ENCODE peak calls at places on chromosomes 12 and 14, in five cellular contexts. One of them, this sample, is unnamed.

GRCh38 chr12:14213542-14213941 is 151.9 kb upstream of the ATF7IP start:
- DNase-seq in effector memory CD4-positive, alpha-beta T cell: no peak
- DNase-seq in psoas muscle: no peak
- DNase-seq in CD4-positive, alpha-beta memory T cell: no peak
- DNase-seq in uterus: no peak
- DNase-seq in this sample: no peak

GRCh38 chr12:127381681-127382080 is 885.3 kb upstream of the TMEM132C start:
- DNase-seq in uterus: no peak
- DNase-seq in CD4-positive, alpha-beta memory T cell: no peak
- DNase-seq in effector memory CD4-positive, alpha-beta T cell: no peak
- DNase-seq in psoas muscle: no peak
- DNase-seq in this sample: no peak

GRCh38 chr14:69133206-69134125 is 19.5 kb downstream of the DCAF5 start:
- DNase-seq in uterus: no peak
- DNase-seq in psoas muscle: no peak
- DNase-seq in CD4-positive, alpha-beta memory T cell: no peak
- DNase-seq in effector memory CD4-positive, alpha-beta T cell: no peak
- DNase-seq in this sample: no peak

GRCh38 chr14:92937229-92937937 is 14.4 kb downstream of the CHGA start:
- DNase-seq in uterus: no peak
- DNase-seq in CD4-positive, alpha-beta memory T cell: no peak
- DNase-seq in psoas muscle: no peak
- DNase-seq in effector memory CD4-positive, alpha-beta T cell: no peak
- DNase-seq in this sample: no peak

GRCh38 chr14:104355949-104356737 is 217.8 kb downstream of the KIF26A start:
- DNase-seq in effector memory CD4-positive, alpha-beta T cell: no peak
- DNase-seq in psoas muscle: no peak
- DNase-seq in CD4-positive, alpha-beta memory T cell: no peak
- DNase-seq in uterus: no peak
- DNase-seq in this sample: peak

GRCh38 chr14:22646570-22647254 is 2.6 kb upstream of the OR6J1 start:
- DNase-seq in effector memory CD4-positive, alpha-beta T cell: no peak
- DNase-seq in CD4-positive, alpha-beta memory T cell: no peak
- DNase-seq in uterus: no peak
- DNase-seq in psoas muscle: no peak
- DNase-seq in this sample: no peak

GRCh38 chr12:106999444-106999843 is 12.5 kb upstream of the MTERF2 start:
- DNase-seq in uterus: no peak
- DNase-seq in CD4-positive, alpha-beta memory T cell: no peak
- DNase-seq in effector memory CD4-positive, alpha-beta T cell: no peak
- DNase-seq in psoas muscle: peak
- DNase-seq in this sample: no peak

GRCh38 chr12:52805000-52805399 is 8.9 kb downstream of the KRT4 start:
- DNase-seq in uterus: no peak
- DNase-seq in CD4-positive, alpha-beta memory T cell: no peak
- DNase-seq in psoas muscle: no peak
- DNase-seq in effector memory CD4-positive, alpha-beta T cell: no peak
- DNase-seq in this sample: no peak

GRCh38 chr14:67359319-67359774 is 257 bp downstream of the ATP6V1D start:
- DNase-seq in psoas muscle: peak
- DNase-seq in CD4-positive, alpha-beta memory T cell: no peak
- DNase-seq in uterus: no peak
- DNase-seq in effector memory CD4-positive, alpha-beta T cell: no peak
- DNase-seq in this sample: no peak

GRCh38 chr12:7207866-7208612 is 18.6 kb downstream of the PEX5 start:
- DNase-seq in uterus: no peak
- DNase-seq in effector memory CD4-positive, alpha-beta T cell: no peak
- DNase-seq in psoas muscle: peak
- DNase-seq in CD4-positive, alpha-beta memory T cell: no peak
- DNase-seq in this sample: no peak

GRCh38 chr12:90207799-90208198 is 499.2 kb upstream of the ATP2B1 start:
- DNase-seq in CD4-positive, alpha-beta memory T cell: no peak
- DNase-seq in uterus: no peak
- DNase-seq in effector memory CD4-positive, alpha-beta T cell: no peak
- DNase-seq in psoas muscle: no peak
- DNase-seq in this sample: no peak

GRCh38 chr12:27966870-27967269 is 5.7 kb downstream of the PTHLH start:
- DNase-seq in CD4-positive, alpha-beta memory T cell: no peak
- DNase-seq in effector memory CD4-positive, alpha-beta T cell: no peak
- DNase-seq in psoas muscle: no peak
- DNase-seq in uterus: no peak
- DNase-seq in this sample: no peak

GRCh38 chr12:45356822-45357546 is 141.1 kb downstream of the ANO6 start:
- DNase-seq in CD4-positive, alpha-beta memory T cell: no peak
- DNase-seq in uterus: no peak
- DNase-seq in psoas muscle: no peak
- DNase-seq in effector memory CD4-positive, alpha-beta T cell: no peak
- DNase-seq in this sample: no peak

GRCh38 chr14:30754778-30755177 is 119.6 kb upstream of the COCH start:
- DNase-seq in uterus: no peak
- DNase-seq in CD4-positive, alpha-beta memory T cell: no peak
- DNase-seq in effector memory CD4-positive, alpha-beta T cell: no peak
- DNase-seq in psoas muscle: no peak
- DNase-seq in this sample: no peak

GRCh38 chr14:70808023-70808401 is 1.3 kb downstream of the MAP3K9 start:
- DNase-seq in psoas muscle: no peak
- DNase-seq in uterus: no peak
- DNase-seq in effector memory CD4-positive, alpha-beta T cell: peak
- DNase-seq in CD4-positive, alpha-beta memory T cell: peak
- DNase-seq in this sample: no peak

GRCh38 chr14:72876021-72876709 is 17.7 kb downstream of the DPF3 start:
- DNase-seq in psoas muscle: no peak
- DNase-seq in CD4-positive, alpha-beta memory T cell: no peak
- DNase-seq in uterus: no peak
- DNase-seq in effector memory CD4-positive, alpha-beta T cell: no peak
- DNase-seq in this sample: no peak

GRCh38 chr12:121217066-121217465 is 7.1 kb downstream of the P2RX4 start:
- DNase-seq in uterus: no peak
- DNase-seq in effector memory CD4-positive, alpha-beta T cell: no peak
- DNase-seq in CD4-positive, alpha-beta memory T cell: no peak
- DNase-seq in psoas muscle: no peak
- DNase-seq in this sample: no peak

GRCh38 chr12:67047634-67048033 is 221.5 kb upstream of the CAND1 start:
- DNase-seq in uterus: no peak
- DNase-seq in psoas muscle: no peak
- DNase-seq in CD4-positive, alpha-beta memory T cell: no peak
- DNase-seq in effector memory CD4-positive, alpha-beta T cell: no peak
- DNase-seq in this sample: no peak

GRCh38 chr12:80598004-80598606 is 109.3 kb upstream of the MYF6 start:
- DNase-seq in effector memory CD4-positive, alpha-beta T cell: no peak
- DNase-seq in uterus: no peak
- DNase-seq in psoas muscle: no peak
- DNase-seq in CD4-positive, alpha-beta memory T cell: no peak
- DNase-seq in this sample: no peak

GRCh38 chr12:75087656-75088055 is 122.0 kb downstream of the KCNC2 start:
- DNase-seq in psoas muscle: no peak
- DNase-seq in CD4-positive, alpha-beta memory T cell: no peak
- DNase-seq in effector memory CD4-positive, alpha-beta T cell: no peak
- DNase-seq in uterus: no peak
- DNase-seq in this sample: no peak

GRCh38 chr14:87992349-87992719 is 648 bp downstream of the GALC start:
- DNase-seq in CD4-positive, alpha-beta memory T cell: no peak
- DNase-seq in uterus: no peak
- DNase-seq in psoas muscle: peak
- DNase-seq in effector memory CD4-positive, alpha-beta T cell: no peak
- DNase-seq in this sample: no peak

GRCh38 chr12:100504820-100505219 is 31.2 kb downstream of the NR1H4 start:
- DNase-seq in uterus: no peak
- DNase-seq in CD4-positive, alpha-beta memory T cell: no peak
- DNase-seq in effector memory CD4-positive, alpha-beta T cell: no peak
- DNase-seq in psoas muscle: no peak
- DNase-seq in this sample: no peak

GRCh38 chr12:53078425-53079225 is 565 bp downstream of the SPRYD3 start:
- DNase-seq in uterus: no peak
- DNase-seq in effector memory CD4-positive, alpha-beta T cell: no peak
- DNase-seq in psoas muscle: no peak
- DNase-seq in CD4-positive, alpha-beta memory T cell: no peak
- DNase-seq in this sample: no peak

GRCh38 chr14:102085503-102085902 is 1.3 kb downstream of the HSP90AA1 start:
- DNase-seq in effector memory CD4-positive, alpha-beta T cell: no peak
- DNase-seq in CD4-positive, alpha-beta memory T cell: peak
- DNase-seq in uterus: no peak
- DNase-seq in psoas muscle: no peak
- DNase-seq in this sample: no peak

GRCh38 chr14:87434680-87435079 is 558.3 kb downstream of the GALC start:
- DNase-seq in uterus: no peak
- DNase-seq in CD4-positive, alpha-beta memory T cell: no peak
- DNase-seq in psoas muscle: no peak
- DNase-seq in effector memory CD4-positive, alpha-beta T cell: no peak
- DNase-seq in this sample: no peak

GRCh38 chr12:124884587-124885438 is 21.1 kb upstream of the SCARB1 start:
- DNase-seq in effector memory CD4-positive, alpha-beta T cell: no peak
- DNase-seq in psoas muscle: no peak
- DNase-seq in CD4-positive, alpha-beta memory T cell: no peak
- DNase-seq in uterus: no peak
- DNase-seq in this sample: no peak

GRCh38 chr12:64456119-64456518 is 4.2 kb downstream of the TBK1 start:
- DNase-seq in CD4-positive, alpha-beta memory T cell: no peak
- DNase-seq in uterus: no peak
- DNase-seq in psoas muscle: no peak
- DNase-seq in effector memory CD4-positive, alpha-beta T cell: no peak
- DNase-seq in this sample: no peak
- H3K27ac ChIP-seq in CD4-positive, alpha-beta memory T cell: no peak
- H3K27ac ChIP-seq in uterus: no peak
- H3K27ac ChIP-seq in psoas muscle: no peak
- H3K27ac ChIP-seq in effector memory CD4-positive, alpha-beta T cell: no peak
- H3K27ac ChIP-seq in this sample: no peak

DNA sequence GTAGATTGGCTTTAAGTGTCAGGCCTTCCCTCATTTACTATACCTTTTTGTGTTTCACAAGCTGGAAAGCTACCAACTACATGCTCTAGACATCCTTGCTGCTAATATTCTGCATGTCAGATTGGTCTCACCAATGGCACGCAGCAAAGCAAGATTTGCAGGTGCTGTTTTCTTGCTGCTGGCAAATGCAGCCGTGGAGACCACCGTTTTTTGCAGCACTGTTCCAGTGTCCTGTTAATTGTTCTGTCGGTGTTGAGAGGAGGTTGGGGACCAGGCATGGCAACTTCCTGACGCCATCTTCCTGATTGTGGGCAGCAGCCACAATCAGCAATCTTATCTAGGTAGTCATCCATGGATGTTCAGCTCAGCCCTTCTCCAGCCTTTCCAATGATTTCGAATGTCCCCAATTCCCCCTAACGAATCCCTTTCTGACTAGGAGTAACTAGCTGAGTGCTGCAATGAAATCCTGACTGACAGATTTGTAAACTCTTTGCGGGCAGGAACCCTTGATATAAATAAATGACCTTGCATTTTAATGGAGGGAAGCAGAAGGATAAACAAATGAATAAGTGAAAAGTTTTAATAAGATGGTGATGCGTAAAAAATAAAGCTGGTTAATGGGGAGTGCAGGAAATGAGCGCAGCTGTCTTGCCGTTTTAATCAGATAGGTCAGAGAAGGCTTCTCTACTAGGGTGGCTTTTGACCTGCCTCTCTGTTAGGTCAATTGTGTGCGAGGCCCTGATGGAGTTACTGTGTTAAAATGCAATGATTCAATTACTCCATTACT is 574 bp upstream of the CRADD start:
- DNase-seq in effector memory CD4-positive, alpha-beta T cell: no peak
- DNase-seq in psoas muscle: no peak
- DNase-seq in uterus: no peak
- DNase-seq in CD4-positive, alpha-beta memory T cell: no peak
- DNase-seq in this sample: no peak
- H3K27ac ChIP-seq in effector memory CD4-positive, alpha-beta T cell: peak
- H3K27ac ChIP-seq in psoas muscle: peak
- H3K27ac ChIP-seq in uterus: peak
- H3K27ac ChIP-seq in CD4-positive, alpha-beta memory T cell: peak
- H3K27ac ChIP-seq in this sample: peak

GRCh38 chr12:21659383-21659782 is 1.7 kb upstream of the LDHB start:
- DNase-seq in uterus: no peak
- DNase-seq in effector memory CD4-positive, alpha-beta T cell: no peak
- DNase-seq in psoas muscle: no peak
- DNase-seq in CD4-positive, alpha-beta memory T cell: no peak
- DNase-seq in this sample: no peak

GRCh38 chr12:21665816-21666215 is 8.2 kb upstream of the LDHB start:
- DNase-seq in psoas muscle: no peak
- DNase-seq in CD4-positive, alpha-beta memory T cell: no peak
- DNase-seq in uterus: no peak
- DNase-seq in effector memory CD4-positive, alpha-beta T cell: no peak
- DNase-seq in this sample: no peak

GRCh38 chr12:21666722-21667121 is 9.1 kb upstream of the LDHB start:
- DNase-seq in psoas muscle: no peak
- DNase-seq in uterus: no peak
- DNase-seq in effector memory CD4-positive, alpha-beta T cell: no peak
- DNase-seq in CD4-positive, alpha-beta memory T cell: no peak
- DNase-seq in this sample: no peak

GRCh38 chr12:21657336-21658077 is at the start of gene LDHB:
- DNase-seq in CD4-positive, alpha-beta memory T cell: peak
- DNase-seq in psoas muscle: peak
- DNase-seq in effector memory CD4-positive, alpha-beta T cell: peak
- DNase-seq in uterus: peak
- DNase-seq in this sample: peak

DNA sequence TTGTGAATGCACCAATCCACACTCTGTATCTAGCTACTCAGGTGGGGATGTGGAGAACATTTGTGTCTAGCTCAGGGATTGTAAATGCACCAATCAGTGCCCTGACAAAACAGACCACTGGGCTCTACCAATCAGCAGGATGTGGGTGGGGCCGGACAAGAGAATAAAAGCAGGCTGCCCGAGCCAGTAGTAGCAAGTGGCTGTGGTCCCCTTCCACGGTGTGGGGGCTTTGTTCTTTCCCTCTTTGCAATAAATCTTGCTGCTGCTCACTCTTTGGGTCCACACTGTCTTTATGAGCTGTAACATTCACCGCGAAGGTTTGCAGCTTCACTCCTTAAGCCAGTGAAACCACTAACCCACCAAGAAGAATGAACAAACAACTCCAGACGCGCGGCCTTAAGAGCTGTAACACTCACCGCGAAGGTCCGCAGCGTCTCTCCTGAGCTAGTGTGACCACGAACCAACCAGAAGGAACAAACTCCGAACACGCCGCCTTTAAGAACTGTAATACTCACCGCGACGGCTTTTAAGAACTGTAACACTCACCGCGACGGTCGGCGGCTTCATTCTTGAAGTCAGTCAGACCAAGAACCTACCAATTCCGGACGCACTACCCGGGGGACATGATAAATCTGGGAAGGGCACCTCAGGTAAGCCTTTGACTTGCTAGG is 4.6 kb upstream of the LDHB start:
- DNase-seq in CD4-positive, alpha-beta memory T cell: no peak
- DNase-seq in uterus: no peak
- DNase-seq in effector memory CD4-positive, alpha-beta T cell: no peak
- DNase-seq in psoas muscle: no peak
- DNase-seq in this sample: no peak
- H3K27ac ChIP-seq in CD4-positive, alpha-beta memory T cell: no peak
- H3K27ac ChIP-seq in uterus: no peak
- H3K27ac ChIP-seq in effector memory CD4-positive, alpha-beta T cell: no peak
- H3K27ac ChIP-seq in psoas muscle: no peak
- H3K27ac ChIP-seq in this sample: no peak

DNA sequence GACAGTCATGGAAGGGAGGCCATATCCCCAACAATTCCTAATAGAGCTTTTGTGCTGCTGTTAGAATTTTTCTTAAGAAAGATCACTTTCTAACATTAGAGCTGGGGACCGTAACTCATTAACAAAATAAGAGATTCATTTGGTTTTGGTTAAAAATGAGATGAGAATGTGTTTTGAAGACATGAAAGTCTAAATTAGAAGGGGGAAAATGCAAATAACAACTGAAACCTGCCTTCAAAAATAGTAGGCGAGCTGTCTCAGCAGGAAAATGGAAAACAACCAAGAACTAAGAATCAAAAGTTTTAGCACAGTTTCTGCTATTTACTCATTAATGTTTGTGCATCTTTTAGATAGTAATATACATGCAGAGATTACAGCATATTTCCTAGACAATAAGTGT is 38.2 kb upstream of the TMTC2 start:
- DNase-seq in CD4-positive, alpha-beta memory T cell: no peak
- DNase-seq in psoas muscle: no peak
- DNase-seq in uterus: no peak
- DNase-seq in effector memory CD4-positive, alpha-beta T cell: no peak
- DNase-seq in this sample: no peak
- H3K27ac ChIP-seq in CD4-positive, alpha-beta memory T cell: no peak
- H3K27ac ChIP-seq in psoas muscle: no peak
- H3K27ac ChIP-seq in uterus: no peak
- H3K27ac ChIP-seq in effector memory CD4-positive, alpha-beta T cell: no peak
- H3K27ac ChIP-seq in this sample: no peak